ENCODE peak calls at places on chromosome 9, in nine cellular contexts. N is right atrium auricular region; F is activated naive CD4-positive, alpha-beta T cell; U is GM03348; A is lung; J is ACHN; T is RWPE1; I is iris pigment epithelial cell; H is stimulated activated CD4-positive, alpha-beta T cell treated with anti-CD3 and anti-CD28 coated beads, Interleukin-15, amount 100 ng/mL, for 1 hour. X is an unnamed sample.

GRCh38 chr9:115882911-115883310 is 270.7 kb upstream of the PAPPA start:
- DNase-seq in A (no peak), U (peak; percentile 24), F (no peak), I (peak; percentile 38), H (no peak), N (no peak), T (no peak), J (no peak), X (no peak)

GRCh38 chr9:115132648-115133047 is 14.7 kb upstream of the TNC start:
- DNase-seq in H (no peak), U (peak; percentile 43), F (no peak), A (no peak), N (no peak), I (peak; percentile 40), T (no peak), J (no peak), X (no peak)

GRCh38 chr9:81052846-81053245 is 636.5 kb downstream of the TLE1 start:
- DNase-seq in I (peak; percentile 85), U (peak; percentile 5), T (peak; percentile 33), F (no peak), H (no peak), N (no peak), A (no peak), J (no peak), X (no peak)

GRCh38 chr9:76586555-76587314 is 127.8 kb downstream of the GCNT1 start:
- DNase-seq in U (no peak), N (no peak), I (no peak), T (no peak), J (no peak), A (no peak), H (no peak), F (no peak), X (no peak)

GRCh38 chr9:35910613-35911488 is 1.6 kb downstream of the SPAAR start:
- DNase-seq in F (no peak), J (peak; percentile 75), A (peak; percentile 60), N (no peak), I (peak; percentile 75), T (peak; percentile 77), H (peak; percentile 12), U (peak; percentile 61), X (peak; percentile 51)

GRCh38 chr9:123426406-123426805 is 70.4 kb downstream of the CRB2 start:
- DNase-seq in A (no peak), U (no peak), J (no peak), N (no peak), I (no peak), H (no peak), T (no peak), F (no peak), X (peak; percentile 23)

GRCh38 chr9:135273077-135273476 is 185.6 kb downstream of the OLFM1 start:
- DNase-seq in T (no peak), N (no peak), U (no peak), F (no peak), I (no peak), H (no peak), A (no peak), J (no peak), X (no peak)

GRCh38 chr9:97830884-97831829 is 21.9 kb upstream of the FOXE1 start:
- DNase-seq in H (no peak), A (no peak), J (peak; percentile 38), F (no peak), U (no peak), T (no peak), I (no peak), N (no peak), X (no peak)

GRCh38 chr9:136526625-136527066 is 19.2 kb downstream of the NOTCH1 start:
- DNase-seq in F (no peak), A (no peak), N (no peak), T (no peak), H (no peak), I (no peak), J (no peak), U (no peak), X (no peak)

GRCh38 chr9:33250458-33250995 is 10.6 kb downstream of the SPINK4 start:
- DNase-seq in I (peak; percentile 77), F (no peak), H (no peak), N (no peak), T (peak; percentile 57), J (peak; percentile 11), U (peak; percentile 88), A (no peak), X (no peak)

GRCh38 chr9:119273984-119274665 is 95.1 kb downstream of the BRINP1 start:
- DNase-seq in J (peak; percentile 19), F (no peak), I (peak; percentile 3), H (no peak), A (no peak), N (no peak), U (no peak), T (no peak), X (no peak)